ENCODE peak calls at places on chromosomes 6 and 20, in ten cellular contexts. H is LoVo; X is stimulated activated CD8-positive, alpha-beta memory T cell treated with anti-CD3 and anti-CD28 coated beads, Interleukin-7, amount 100 ng/mL, for 1 hour; F is left cardiac atrium; G is naive thymus-derived CD4-positive, alpha-beta T cell; Y is T follicular helper cell; N is nucleus accumbens; E is CD8-positive, alpha-beta memory T cell; J is NCI-H1930; A is HEK293T. T is an unnamed sample.
A peak's percentile ranks its signal among the peaks of the same experiment; 100 is the strongest.

GRCh38 chr6:134517145-134517658 is 199.3 kb upstream of the SGK1 start:
- DNase-seq in Y (no peak), G (no peak), A (peak; percentile 44), E (no peak), J (no peak), F (peak; percentile 84), X (no peak), H (no peak), N (no peak), T (no peak)

GRCh38 chr6:158642805-158643489 is 1.6 kb downstream of the DYNLT1 start:
- DNase-seq in Y (no peak), G (peak; percentile 33), J (no peak), F (no peak), E (no peak), X (no peak), H (no peak), N (no peak), A (no peak), T (no peak)

GRCh38 chr6:64221776-64222175 is 586.2 kb downstream of the PHF3 start:
- DNase-seq in Y (no peak), H (no peak), J (no peak), E (no peak), A (no peak), N (no peak), G (no peak), X (no peak), F (no peak), T (no peak)

GRCh38 chr20:49908258-49908565 is 7.1 kb downstream of the SPATA2 start:
- DNase-seq in E (no peak), F (no peak), H (no peak), G (no peak), Y (no peak), J (no peak), X (no peak), N (no peak), A (no peak), T (no peak)

GRCh38 chr20:13294522-13294921 is 73.4 kb downstream of the ISM1 start:
- DNase-seq in J (no peak), G (no peak), Y (no peak), X (no peak), E (no peak), A (no peak), N (no peak), F (no peak), H (no peak), T (no peak)

GRCh38 chr6:14228571-14228970 is 111.0 kb downstream of the CD83 start:
- DNase-seq in A (no peak), H (no peak), J (no peak), E (no peak), G (peak; percentile 42), F (no peak), N (no peak), Y (no peak), X (no peak), T (no peak)

GRCh38 chr6:114087496-114087895 is 116.5 kb upstream of the HDAC2 start:
- DNase-seq in X (no peak), F (no peak), E (no peak), Y (no peak), A (no peak), G (no peak), N (no peak), H (no peak), J (no peak), T (no peak)

GRCh38 chr20:1423625-1424106 is 30.8 kb upstream of the FKBP1A start:
- DNase-seq in J (peak; percentile 25), X (no peak), F (no peak), G (no peak), A (peak; percentile 49), N (no peak), E (no peak), Y (no peak), H (no peak), T (no peak)

GRCh38 chr6:107657755-107658461 is 166.2 kb downstream of the SCML4 start:
- DNase-seq in H (no peak), X (peak; percentile 14), J (no peak), Y (no peak), G (peak; percentile 25), F (peak; percentile 67), E (no peak), A (no peak), N (no peak), T (no peak)

GRCh38 chr20:58141971-58142842 is 86.2 kb downstream of the ANKRD60 start:
- DNase-seq in Y (no peak), X (no peak), F (no peak), J (no peak), G (no peak), N (no peak), A (no peak), H (no peak), E (no peak), T (no peak)

GRCh38 chr6:142929751-142930358 is 15.1 kb downstream of the HIVEP2 start:
- DNase-seq in E (no peak), F (no peak), J (no peak), X (no peak), G (no peak), N (no peak), Y (no peak), H (no peak), A (no peak), T (no peak)

GRCh38 chr20:63560856-63561609 is 7.1 kb downstream of the FNDC11 start:
- DNase-seq in X (no peak), A (no peak), G (no peak), J (no peak), H (no peak), Y (no peak), N (no peak), E (no peak), F (no peak), T (no peak)

GRCh38 chr20:50992733-50993457 is 30.0 kb downstream of the KCNG1 start:
- DNase-seq in J (peak; percentile 29), F (no peak), Y (no peak), A (peak; percentile 86), X (no peak), H (peak; percentile 12), E (no peak), G (peak; percentile 19), N (no peak), T (no peak)

GRCh38 chr6:45724511-45724910 is 291.1 kb downstream of the CLIC5 start:
- DNase-seq in F (no peak), H (peak; percentile 76), Y (no peak), A (no peak), J (no peak), X (no peak), N (no peak), G (no peak), E (no peak), T (no peak)

GRCh38 chr6:159679091-159680077 is 13.7 kb downstream of the SOD2 start:
- DNase-seq in Y (no peak), X (no peak), J (no peak), A (no peak), E (no peak), G (no peak), H (no peak), F (no peak), N (no peak), T (no peak)

GRCh38 chr6:20575691-20576451 is 41.6 kb downstream of the CDKAL1 start:
- DNase-seq in H (no peak), N (no peak), G (no peak), E (no peak), X (no peak), F (no peak), Y (no peak), J (no peak), A (no peak), T (no peak)

GRCh38 chr20:24964518-24964838 is 15.4 kb downstream of the CST7 start:
- DNase-seq in N (no peak), G (no peak), J (no peak), H (no peak), A (no peak), F (no peak), X (no peak), Y (no peak), E (no peak), T (no peak)

GRCh38 chr6:2949536-2950083 is 21.8 kb downstream of the SERPINB6 start:
- DNase-seq in Y (no peak), N (no peak), A (no peak), H (no peak), J (no peak), F (no peak), E (no peak), X (no peak), G (no peak), T (no peak)

GRCh38 chr6:157056275-157056674 is 267.0 kb downstream of the TMEM242 start:
- DNase-seq in N (no peak), X (no peak), J (no peak), G (no peak), E (no peak), A (no peak), Y (no peak), H (no peak), F (no peak), T (no peak)

GRCh38 chr6:44489912-44490604 is 102.6 kb downstream of the CDC5L start:
- DNase-seq in E (no peak), X (no peak), F (peak; percentile 41), H (peak; percentile 67), G (no peak), J (no peak), N (no peak), A (no peak), Y (no peak), T (no peak)

GRCh38 chr6:87909849-87910248 is 137.8 kb upstream of the SPACA1 start:
- DNase-seq in G (no peak), A (no peak), N (no peak), H (peak; percentile 11), J (no peak), Y (no peak), X (no peak), F (peak; percentile 62), E (no peak), T (no peak)

T was measured in NCI-H1436 treated with DMSO at 0.1 percent for 48 hours.